ENCODE peak calls at places on chromosomes 7 and 10, in four cellular contexts. P is brain microvascular endothelial cell, Q is GM04503, R is NCI-H748 treated with DMSO at 0.1 percent for 48 hours. Z is an unnamed sample.

GRCh38 chr7:1383398-1384112 is 75.7 kb downstream of the MICALL2 start:
- DNase-seq in P (no peak), R (no peak), Q (no peak), Z (no peak)

GRCh38 chr7:48943279-48943990 is 19.1 kb downstream of the CDC14C start:
- DNase-seq in Q (no peak), R (no peak), P (no peak), Z (no peak)

GRCh38 chr10:75042292-75042974 is 69.0 kb upstream of the SAMD8 start:
- DNase-seq in Q (peak; percentile 78), R (no peak), P (peak; percentile 12), Z (no peak)

GRCh38 chr10:132861884-132862461 is 76.0 kb upstream of the NKX6-2 start:
- DNase-seq in R (no peak), P (no peak), Q (no peak), Z (no peak)

GRCh38 chr10:127527891-127528290 is 21.2 kb upstream of the NPS start:
- DNase-seq in Q (no peak), R (no peak), P (no peak), Z (no peak)

GRCh38 chr7:151691449-151691848 is 171.8 kb upstream of the RHEB start:
- DNase-seq in Q (no peak), P (no peak), R (no peak), Z (no peak)

GRCh38 chr7:87858427-87859100 is 17.6 kb downstream of the SLC25A40 start:
- DNase-seq in P (no peak), R (no peak), Q (no peak), Z (no peak)

GRCh38 chr7:71484381-71484780 is 352.4 kb downstream of the GALNT17 start:
- DNase-seq in P (peak; percentile 67), R (no peak), Q (peak; percentile 27), Z (no peak)

GRCh38 chr7:136018104-136018503 is 40.9 kb upstream of the MTPN start:
- DNase-seq in Q (no peak), P (no peak), R (no peak), Z (no peak)

GRCh38 chr10:96673318-96674099 is 46.8 kb downstream of the PIK3AP1 start:
- DNase-seq in P (peak; percentile 32), Q (no peak), R (no peak), Z (no peak)

GRCh38 chr10:70381491-70382421 is 669 bp downstream of the LRRC20 start:
- DNase-seq in Q (no peak), R (peak; percentile 26), P (peak; percentile 2), Z (no peak)

GRCh38 chr10:114911052-114911697 is 26.8 kb upstream of the TRUB1 start:
- DNase-seq in Q (no peak), R (no peak), P (peak; percentile 59), Z (no peak)

GRCh38 chr7:47796347-47796746 is 151.9 kb downstream of the PKD1L1 start:
- DNase-seq in R (no peak), P (no peak), Q (no peak), Z (no peak)

GRCh38 chr7:50775231-50775630 is 7.5 kb downstream of the GRB10 start:
- DNase-seq in P (no peak), R (no peak), Q (no peak), Z (no peak)